ENCODE peak calls at places on chromosomes 2 and 18, in five cellular contexts. One of them, this sample, is unnamed.

GRCh38 chr2:18009891-18010290 is 131.4 kb downstream of the KCNS3 start:
- DNase-seq in glutamatergic neuron: no peak
- DNase-seq in stomach: no peak
- DNase-seq in fibroblast of lung: no peak
- DNase-seq in CD4-positive, alpha-beta T cell: no peak
- DNase-seq in this sample: no peak

GRCh38 chr2:153872311-153873061 is 764 bp downstream of the GALNT13 start:
- DNase-seq in fibroblast of lung: no peak
- DNase-seq in glutamatergic neuron: peak
- DNase-seq in CD4-positive, alpha-beta T cell: no peak
- DNase-seq in stomach: no peak
- DNase-seq in this sample: peak

GRCh38 chr2:241351640-241352031 is 4.4 kb upstream of the FARP2 start:
- DNase-seq in fibroblast of lung: no peak
- DNase-seq in glutamatergic neuron: no peak
- DNase-seq in stomach: no peak
- DNase-seq in CD4-positive, alpha-beta T cell: no peak
- DNase-seq in this sample: no peak

GRCh38 chr2:118853647-118854367 is 6.4 kb upstream of the EN1 start:
- DNase-seq in CD4-positive, alpha-beta T cell: no peak
- DNase-seq in stomach: no peak
- DNase-seq in glutamatergic neuron: no peak
- DNase-seq in fibroblast of lung: no peak
- DNase-seq in this sample: no peak

GRCh38 chr2:231676243-231676642 is 32.1 kb upstream of the PTMA start:
- DNase-seq in CD4-positive, alpha-beta T cell: no peak
- DNase-seq in fibroblast of lung: no peak
- DNase-seq in stomach: no peak
- DNase-seq in glutamatergic neuron: no peak
- DNase-seq in this sample: no peak

GRCh38 chr2:179652296-179652695 is 209.1 kb downstream of the ZNF385B start:
- DNase-seq in CD4-positive, alpha-beta T cell: no peak
- DNase-seq in fibroblast of lung: no peak
- DNase-seq in glutamatergic neuron: no peak
- DNase-seq in stomach: no peak
- DNase-seq in this sample: no peak

GRCh38 chr18:79965119-79965902 is 868 bp downstream of the HSBP1L1 start:
- DNase-seq in glutamatergic neuron: peak
- DNase-seq in CD4-positive, alpha-beta T cell: no peak
- DNase-seq in fibroblast of lung: peak
- DNase-seq in stomach: peak
- DNase-seq in this sample: peak

GRCh38 chr2:222518570-222519381 is 94.4 kb downstream of the SGPP2 start:
- DNase-seq in glutamatergic neuron: no peak
- DNase-seq in fibroblast of lung: peak
- DNase-seq in stomach: peak
- DNase-seq in CD4-positive, alpha-beta T cell: no peak
- DNase-seq in this sample: peak

GRCh38 chr2:223601932-223602676 is at the start of gene SCG2:
- DNase-seq in fibroblast of lung: peak
- DNase-seq in CD4-positive, alpha-beta T cell: peak
- DNase-seq in stomach: peak
- DNase-seq in glutamatergic neuron: peak
- DNase-seq in this sample: peak

GRCh38 chr2:119580550-119581072 is 36.4 kb downstream of the CFAP221 start:
- DNase-seq in CD4-positive, alpha-beta T cell: no peak
- DNase-seq in fibroblast of lung: no peak
- DNase-seq in stomach: no peak
- DNase-seq in glutamatergic neuron: no peak
- DNase-seq in this sample: no peak

GRCh38 chr2:50143822-50144575 is 887.9 kb downstream of the NRXN1 start:
- DNase-seq in glutamatergic neuron: no peak
- DNase-seq in stomach: no peak
- DNase-seq in fibroblast of lung: peak
- DNase-seq in CD4-positive, alpha-beta T cell: no peak
- DNase-seq in this sample: peak

DNA sequence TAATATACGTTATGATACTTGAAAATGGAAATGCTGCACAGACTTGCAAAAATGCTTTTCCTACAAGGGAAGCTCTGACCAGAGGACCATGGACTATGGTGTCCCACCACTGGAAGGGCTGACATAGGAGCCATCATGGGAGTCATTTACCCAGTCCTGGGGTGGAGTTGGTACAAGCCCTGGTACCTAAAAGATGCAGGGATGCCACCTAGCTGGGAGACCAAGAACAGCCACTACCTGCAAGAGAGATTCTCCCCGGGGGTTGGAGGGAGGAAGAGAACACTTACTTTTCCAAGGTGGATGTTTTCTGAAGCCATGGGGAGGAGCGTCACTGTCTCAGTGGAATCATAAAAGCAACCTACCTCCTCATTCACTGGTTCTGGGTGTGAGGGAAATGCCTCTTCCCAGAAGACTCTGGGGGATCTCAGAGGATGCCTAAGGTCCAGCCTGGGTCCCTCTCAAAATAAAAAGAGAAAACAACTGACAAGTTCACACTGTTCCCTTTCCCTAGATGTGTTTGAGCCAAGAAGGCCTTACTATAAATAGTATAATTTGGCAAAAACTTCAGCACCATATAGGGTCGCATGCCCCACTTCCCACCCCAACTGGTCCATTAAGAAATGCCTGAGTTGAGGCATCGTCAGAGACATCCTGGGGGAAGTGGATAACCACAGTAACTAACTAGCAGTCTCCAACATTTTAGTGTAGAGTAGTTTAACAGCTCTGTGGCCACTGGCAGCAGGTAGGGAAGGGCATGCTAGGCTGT is 39.9 kb downstream of the REEP1 start:
- DNase-seq in CD4-positive, alpha-beta T cell: no peak
- DNase-seq in stomach: no peak
- DNase-seq in glutamatergic neuron: no peak
- DNase-seq in fibroblast of lung: no peak
- DNase-seq in this sample: peak
- TF ChIP-seq CTCF in CD4-positive, alpha-beta T cell: no peak
- TF ChIP-seq CTCF in stomach: no peak
- TF ChIP-seq CTCF in glutamatergic neuron: no peak
- TF ChIP-seq CTCF in fibroblast of lung: no peak
- TF ChIP-seq CTCF in this sample: peak

GRCh38 chr2:233447506-233448219 is 93.4 kb downstream of the DGKD start:
- DNase-seq in stomach: no peak
- DNase-seq in fibroblast of lung: no peak
- DNase-seq in glutamatergic neuron: peak
- DNase-seq in CD4-positive, alpha-beta T cell: no peak
- DNase-seq in this sample: no peak

GRCh38 chr2:233448565-233448964 is 94.3 kb downstream of the DGKD start:
- DNase-seq in CD4-positive, alpha-beta T cell: no peak
- DNase-seq in fibroblast of lung: peak
- DNase-seq in stomach: no peak
- DNase-seq in glutamatergic neuron: no peak
- DNase-seq in this sample: no peak

GRCh38 chr2:233449071-233449901 is 95.0 kb downstream of the DGKD start:
- DNase-seq in stomach: no peak
- DNase-seq in glutamatergic neuron: peak
- DNase-seq in CD4-positive, alpha-beta T cell: no peak
- DNase-seq in fibroblast of lung: peak
- DNase-seq in this sample: no peak

GRCh38 chr2:233446616-233447305 is 92.5 kb downstream of the DGKD start:
- DNase-seq in glutamatergic neuron: no peak
- DNase-seq in CD4-positive, alpha-beta T cell: no peak
- DNase-seq in fibroblast of lung: no peak
- DNase-seq in stomach: no peak
- DNase-seq in this sample: no peak

DNA sequence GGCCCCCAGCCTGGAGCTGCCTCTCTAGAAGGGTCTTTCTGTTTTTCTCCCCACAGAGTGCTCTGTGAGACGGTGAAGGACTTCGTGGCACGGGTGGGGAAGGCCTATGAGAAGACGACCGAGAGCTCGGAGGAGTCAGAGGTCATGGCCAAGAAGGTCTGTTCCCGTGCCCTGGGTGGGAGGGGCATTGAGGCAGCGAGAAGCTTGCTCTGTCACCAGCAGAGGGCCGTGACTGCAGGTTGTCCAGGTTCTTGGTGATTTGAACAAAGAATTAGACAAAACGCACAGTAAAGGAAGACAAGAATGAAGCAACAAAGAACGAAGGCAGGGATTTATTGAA is 93.9 kb downstream of the DGKD start:
- DNase-seq in fibroblast of lung: no peak
- DNase-seq in glutamatergic neuron: peak
- DNase-seq in CD4-positive, alpha-beta T cell: no peak
- DNase-seq in stomach: no peak
- DNase-seq in this sample: no peak
- TF ChIP-seq CTCF in fibroblast of lung: no peak
- TF ChIP-seq CTCF in glutamatergic neuron: no peak
- TF ChIP-seq CTCF in CD4-positive, alpha-beta T cell: no peak
- TF ChIP-seq CTCF in stomach: no peak
- TF ChIP-seq CTCF in this sample: peak

DNA sequence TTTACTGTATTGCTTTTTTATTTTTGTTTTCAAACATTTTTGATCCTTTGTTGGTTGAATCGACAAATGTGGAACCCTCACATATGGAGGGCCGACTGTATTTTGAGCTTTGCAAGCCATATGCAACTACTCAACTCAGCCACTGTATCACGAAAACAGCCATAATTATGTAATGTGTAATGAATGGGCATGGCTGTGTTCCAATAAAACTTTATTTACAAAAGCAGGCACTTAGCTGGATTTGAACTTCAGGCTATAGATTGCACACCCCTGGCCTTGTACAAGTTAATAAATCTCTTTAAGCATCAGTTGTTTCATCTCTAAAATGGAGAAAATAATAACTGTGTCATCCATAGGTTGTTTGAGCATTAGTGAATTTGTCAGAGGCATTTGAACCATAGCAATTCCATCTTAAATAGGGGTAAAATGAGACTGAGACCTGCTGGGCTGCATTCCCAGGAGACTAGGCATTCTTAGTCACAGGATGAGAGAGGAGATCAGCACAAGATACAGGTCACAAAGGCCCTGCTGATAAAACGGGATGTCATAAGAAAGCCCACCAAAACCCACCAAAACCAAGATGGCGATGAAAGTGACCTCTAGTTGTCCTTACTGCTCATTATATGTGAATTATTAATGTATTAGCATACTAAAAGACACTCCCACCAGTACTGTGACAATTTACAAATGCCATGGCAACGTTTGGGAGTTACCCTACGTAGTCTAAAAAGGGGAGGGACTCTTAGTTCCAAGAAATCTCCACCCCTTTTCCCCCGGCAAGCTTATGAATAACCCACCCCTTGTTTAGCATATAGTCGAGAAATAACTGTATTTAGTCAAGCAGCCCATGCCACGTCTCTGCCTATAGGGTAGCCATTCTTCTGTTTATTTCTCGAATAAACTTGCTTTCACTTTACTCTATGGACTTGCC is 13.7 kb upstream of the LTBP1 start:
- DNase-seq in glutamatergic neuron: no peak
- DNase-seq in stomach: no peak
- DNase-seq in CD4-positive, alpha-beta T cell: no peak
- DNase-seq in fibroblast of lung: no peak
- DNase-seq in this sample: no peak
- TF ChIP-seq CTCF in glutamatergic neuron: no peak
- TF ChIP-seq CTCF in stomach: no peak
- TF ChIP-seq CTCF in CD4-positive, alpha-beta T cell: no peak
- TF ChIP-seq CTCF in fibroblast of lung: no peak
- TF ChIP-seq CTCF in this sample: no peak

GRCh38 chr2:197163755-197164753 is 146.5 kb downstream of the ANKRD44 start:
- DNase-seq in stomach: no peak
- DNase-seq in glutamatergic neuron: peak
- DNase-seq in fibroblast of lung: no peak
- DNase-seq in CD4-positive, alpha-beta T cell: no peak
- DNase-seq in this sample: no peak
- TF ChIP-seq CTCF in stomach: no peak
- TF ChIP-seq CTCF in glutamatergic neuron: no peak
- TF ChIP-seq CTCF in fibroblast of lung: no peak
- TF ChIP-seq CTCF in CD4-positive, alpha-beta T cell: no peak
- TF ChIP-seq CTCF in this sample: no peak

GRCh38 chr18:49062832-49063226 is 112.1 kb upstream of the SMAD7 start:
- DNase-seq in stomach: no peak
- DNase-seq in glutamatergic neuron: no peak
- DNase-seq in CD4-positive, alpha-beta T cell: no peak
- DNase-seq in fibroblast of lung: no peak
- DNase-seq in this sample: no peak

GRCh38 chr18:49061239-49061905 is 110.6 kb upstream of the SMAD7 start:
- DNase-seq in stomach: no peak
- DNase-seq in fibroblast of lung: no peak
- DNase-seq in glutamatergic neuron: no peak
- DNase-seq in CD4-positive, alpha-beta T cell: no peak
- DNase-seq in this sample: no peak

GRCh38 chr18:49061906-49062831 is 111.4 kb upstream of the SMAD7 start:
- DNase-seq in CD4-positive, alpha-beta T cell: no peak
- DNase-seq in fibroblast of lung: no peak
- DNase-seq in glutamatergic neuron: no peak
- DNase-seq in stomach: no peak
- DNase-seq in this sample: no peak

GRCh38 chr18:49055787-49056186 is 105.0 kb upstream of the SMAD7 start:
- DNase-seq in CD4-positive, alpha-beta T cell: no peak
- DNase-seq in glutamatergic neuron: no peak
- DNase-seq in fibroblast of lung: peak
- DNase-seq in stomach: peak
- DNase-seq in this sample: peak

DNA sequence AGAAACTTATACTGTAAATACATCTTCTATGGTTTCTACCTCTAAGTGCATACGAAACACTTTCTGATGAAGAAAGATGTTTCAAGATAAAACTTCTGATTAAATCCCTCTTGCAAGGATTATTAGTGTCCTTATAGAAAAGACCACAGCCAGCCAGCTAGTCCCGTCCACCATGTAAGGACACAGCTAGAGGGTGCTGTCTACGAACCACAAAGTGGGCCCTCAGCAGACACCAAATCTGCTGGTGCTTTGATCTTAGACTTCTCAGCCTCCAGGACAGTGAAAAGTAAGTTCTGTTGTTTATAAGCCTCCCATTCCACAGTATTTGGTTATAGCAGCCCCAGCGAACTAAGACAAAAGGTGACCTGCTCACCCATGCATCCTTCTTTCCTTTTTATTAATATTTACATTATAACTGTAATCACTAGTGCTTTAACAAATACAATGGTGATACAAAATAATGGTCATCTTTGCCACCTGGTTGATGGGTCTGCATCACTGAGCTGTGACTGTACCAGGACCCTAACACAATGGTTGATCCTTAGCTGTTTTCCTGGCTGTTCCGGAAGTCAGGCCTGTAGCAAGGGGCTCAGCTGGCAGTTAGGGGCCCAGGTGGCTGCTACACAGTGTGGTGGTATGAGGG is 108.4 kb upstream of the SMAD7 start:
- DNase-seq in CD4-positive, alpha-beta T cell: no peak
- DNase-seq in stomach: no peak
- DNase-seq in glutamatergic neuron: no peak
- DNase-seq in fibroblast of lung: peak
- DNase-seq in this sample: no peak
- TF ChIP-seq CTCF in CD4-positive, alpha-beta T cell: no peak
- TF ChIP-seq CTCF in stomach: no peak
- TF ChIP-seq CTCF in glutamatergic neuron: no peak
- TF ChIP-seq CTCF in fibroblast of lung: peak
- TF ChIP-seq CTCF in this sample: peak